ENCODE peak calls at places on chromosome X, in ten cellular contexts. One of them, this sample, is unnamed.

GRCh38 chrX:44343412-44343942 is at the start of gene EFHC2:
- DNase-seq in cardiac fibroblast: peak
- DNase-seq in pancreas: peak
- DNase-seq in fibroblast of the aortic adventitia: no peak
- DNase-seq in fibroblast of lung: peak
- DNase-seq in WTC11: peak
- DNase-seq in astrocyte of the cerebellum: no peak
- DNase-seq in IMR-90: no peak
- DNase-seq in left ventricle myocardium inferior: peak
- DNase-seq in nephron progenitor cell: peak
- DNase-seq in this sample: peak

GRCh38 chrX:111837226-111837625 is 38.8 kb upstream of the TRPC5OS start:
- DNase-seq in IMR-90: no peak
- DNase-seq in WTC11: no peak
- DNase-seq in fibroblast of lung: no peak
- DNase-seq in astrocyte of the cerebellum: no peak
- DNase-seq in pancreas: no peak
- DNase-seq in cardiac fibroblast: no peak
- DNase-seq in left ventricle myocardium inferior: no peak
- DNase-seq in nephron progenitor cell: no peak
- DNase-seq in fibroblast of the aortic adventitia: no peak
- DNase-seq in this sample: no peak

GRCh38 chrX:2781698-2782097 is 29.9 kb downstream of the XG start:
- DNase-seq in fibroblast of lung: no peak
- DNase-seq in cardiac fibroblast: no peak
- DNase-seq in WTC11: no peak
- DNase-seq in fibroblast of the aortic adventitia: peak
- DNase-seq in astrocyte of the cerebellum: no peak
- DNase-seq in nephron progenitor cell: no peak
- DNase-seq in IMR-90: peak
- DNase-seq in left ventricle myocardium inferior: no peak
- DNase-seq in pancreas: no peak
- DNase-seq in this sample: no peak

GRCh38 chrX:77014655-77015377 is 432.4 kb upstream of the FGF16 start:
- DNase-seq in fibroblast of lung: peak
- DNase-seq in nephron progenitor cell: peak
- DNase-seq in pancreas: no peak
- DNase-seq in cardiac fibroblast: no peak
- DNase-seq in left ventricle myocardium inferior: no peak
- DNase-seq in WTC11: peak
- DNase-seq in fibroblast of the aortic adventitia: no peak
- DNase-seq in astrocyte of the cerebellum: peak
- DNase-seq in IMR-90: no peak
- DNase-seq in this sample: peak

GRCh38 chrX:134520860-134521390 is 61.0 kb downstream of the HPRT1 start:
- DNase-seq in astrocyte of the cerebellum: peak
- DNase-seq in pancreas: no peak
- DNase-seq in cardiac fibroblast: peak
- DNase-seq in fibroblast of lung: peak
- DNase-seq in IMR-90: peak
- DNase-seq in WTC11: peak
- DNase-seq in left ventricle myocardium inferior: no peak
- DNase-seq in nephron progenitor cell: peak
- DNase-seq in fibroblast of the aortic adventitia: peak
- DNase-seq in this sample: peak

GRCh38 chrX:131792789-131793462 is 230.2 kb upstream of the STK26 start:
- DNase-seq in astrocyte of the cerebellum: peak
- DNase-seq in IMR-90: peak
- DNase-seq in fibroblast of lung: peak
- DNase-seq in cardiac fibroblast: no peak
- DNase-seq in left ventricle myocardium inferior: no peak
- DNase-seq in fibroblast of the aortic adventitia: peak
- DNase-seq in pancreas: peak
- DNase-seq in nephron progenitor cell: no peak
- DNase-seq in WTC11: no peak
- DNase-seq in this sample: no peak

GRCh38 chrX:140040397-140040796 is 75.1 kb upstream of the CXorf66 start:
- DNase-seq in nephron progenitor cell: no peak
- DNase-seq in left ventricle myocardium inferior: no peak
- DNase-seq in cardiac fibroblast: no peak
- DNase-seq in WTC11: no peak
- DNase-seq in pancreas: no peak
- DNase-seq in astrocyte of the cerebellum: no peak
- DNase-seq in fibroblast of the aortic adventitia: peak
- DNase-seq in IMR-90: no peak
- DNase-seq in fibroblast of lung: peak
- DNase-seq in this sample: no peak

GRCh38 chrX:140509468-140510305 is 4.8 kb upstream of the SOX3 start:
- DNase-seq in fibroblast of the aortic adventitia: no peak
- DNase-seq in left ventricle myocardium inferior: no peak
- DNase-seq in WTC11: no peak
- DNase-seq in fibroblast of lung: no peak
- DNase-seq in nephron progenitor cell: no peak
- DNase-seq in pancreas: no peak
- DNase-seq in cardiac fibroblast: no peak
- DNase-seq in astrocyte of the cerebellum: no peak
- DNase-seq in IMR-90: no peak
- DNase-seq in this sample: no peak

GRCh38 chrX:83469551-83469950 is 38.5 kb upstream of the POU3F4 start:
- DNase-seq in astrocyte of the cerebellum: peak
- DNase-seq in left ventricle myocardium inferior: no peak
- DNase-seq in fibroblast of lung: peak
- DNase-seq in pancreas: no peak
- DNase-seq in IMR-90: peak
- DNase-seq in cardiac fibroblast: no peak
- DNase-seq in WTC11: peak
- DNase-seq in fibroblast of the aortic adventitia: peak
- DNase-seq in nephron progenitor cell: peak
- DNase-seq in this sample: peak

GRCh38 chrX:131588995-131589394 is 45.1 kb downstream of the OR13H1 start:
- DNase-seq in pancreas: no peak
- DNase-seq in astrocyte of the cerebellum: no peak
- DNase-seq in IMR-90: no peak
- DNase-seq in nephron progenitor cell: peak
- DNase-seq in left ventricle myocardium inferior: no peak
- DNase-seq in fibroblast of lung: peak
- DNase-seq in fibroblast of the aortic adventitia: peak
- DNase-seq in WTC11: no peak
- DNase-seq in cardiac fibroblast: peak
- DNase-seq in this sample: no peak

GRCh38 chrX:24561121-24561520 is 86.0 kb downstream of the PCYT1B start:
- DNase-seq in fibroblast of lung: no peak
- DNase-seq in IMR-90: peak
- DNase-seq in pancreas: no peak
- DNase-seq in nephron progenitor cell: no peak
- DNase-seq in astrocyte of the cerebellum: no peak
- DNase-seq in left ventricle myocardium inferior: no peak
- DNase-seq in fibroblast of the aortic adventitia: peak
- DNase-seq in WTC11: no peak
- DNase-seq in cardiac fibroblast: peak
- DNase-seq in this sample: no peak

GRCh38 chrX:22629105-22629725 is 356.5 kb downstream of the CBLL2 start:
- DNase-seq in left ventricle myocardium inferior: no peak
- DNase-seq in IMR-90: peak
- DNase-seq in WTC11: no peak
- DNase-seq in fibroblast of the aortic adventitia: peak
- DNase-seq in fibroblast of lung: peak
- DNase-seq in pancreas: no peak
- DNase-seq in astrocyte of the cerebellum: peak
- DNase-seq in cardiac fibroblast: peak
- DNase-seq in nephron progenitor cell: no peak
- DNase-seq in this sample: no peak

GRCh38 chrX:29746326-29746725 is 469.0 kb upstream of the MAGEB2 start:
- DNase-seq in fibroblast of the aortic adventitia: peak
- DNase-seq in left ventricle myocardium inferior: no peak
- DNase-seq in astrocyte of the cerebellum: peak
- DNase-seq in pancreas: no peak
- DNase-seq in WTC11: no peak
- DNase-seq in nephron progenitor cell: no peak
- DNase-seq in fibroblast of lung: peak
- DNase-seq in cardiac fibroblast: peak
- DNase-seq in IMR-90: peak
- DNase-seq in this sample: no peak

GRCh38 chrX:151183233-151183632 is 6.8 kb downstream of the GPR50 start:
- DNase-seq in nephron progenitor cell: no peak
- DNase-seq in fibroblast of the aortic adventitia: no peak
- DNase-seq in WTC11: no peak
- DNase-seq in pancreas: no peak
- DNase-seq in cardiac fibroblast: no peak
- DNase-seq in fibroblast of lung: no peak
- DNase-seq in IMR-90: no peak
- DNase-seq in left ventricle myocardium inferior: no peak
- DNase-seq in astrocyte of the cerebellum: no peak
- DNase-seq in this sample: no peak

GRCh38 chrX:110944323-110944761 is 148.7 kb upstream of the CHRDL1 start:
- DNase-seq in astrocyte of the cerebellum: no peak
- DNase-seq in fibroblast of the aortic adventitia: no peak
- DNase-seq in IMR-90: no peak
- DNase-seq in fibroblast of lung: peak
- DNase-seq in nephron progenitor cell: peak
- DNase-seq in WTC11: peak
- DNase-seq in pancreas: peak
- DNase-seq in left ventricle myocardium inferior: no peak
- DNase-seq in cardiac fibroblast: no peak
- DNase-seq in this sample: peak

GRCh38 chrX:71618303-71618721 is at the start of gene CXCR3:
- DNase-seq in pancreas: peak
- DNase-seq in IMR-90: no peak
- DNase-seq in nephron progenitor cell: no peak
- DNase-seq in left ventricle myocardium inferior: peak
- DNase-seq in WTC11: no peak
- DNase-seq in astrocyte of the cerebellum: no peak
- DNase-seq in cardiac fibroblast: no peak
- DNase-seq in fibroblast of the aortic adventitia: no peak
- DNase-seq in fibroblast of lung: peak
- DNase-seq in this sample: no peak

GRCh38 chrX:12805333-12805732 is 14.1 kb downstream of the PRPS2 start:
- DNase-seq in nephron progenitor cell: no peak
- DNase-seq in WTC11: no peak
- DNase-seq in IMR-90: no peak
- DNase-seq in astrocyte of the cerebellum: no peak
- DNase-seq in pancreas: no peak
- DNase-seq in fibroblast of the aortic adventitia: no peak
- DNase-seq in left ventricle myocardium inferior: no peak
- DNase-seq in fibroblast of lung: no peak
- DNase-seq in cardiac fibroblast: no peak
- DNase-seq in this sample: no peak

GRCh38 chrX:55007633-55008032 is 7.5 kb downstream of the APEX2 start:
- DNase-seq in astrocyte of the cerebellum: peak
- DNase-seq in nephron progenitor cell: no peak
- DNase-seq in cardiac fibroblast: peak
- DNase-seq in fibroblast of lung: peak
- DNase-seq in left ventricle myocardium inferior: no peak
- DNase-seq in pancreas: no peak
- DNase-seq in fibroblast of the aortic adventitia: peak
- DNase-seq in WTC11: no peak
- DNase-seq in IMR-90: peak
- DNase-seq in this sample: no peak

GRCh38 chrX:22389544-22390243 is 117.0 kb downstream of the CBLL2 start:
- DNase-seq in nephron progenitor cell: no peak
- DNase-seq in fibroblast of lung: peak
- DNase-seq in left ventricle myocardium inferior: no peak
- DNase-seq in pancreas: no peak
- DNase-seq in cardiac fibroblast: peak
- DNase-seq in WTC11: no peak
- DNase-seq in IMR-90: peak
- DNase-seq in astrocyte of the cerebellum: peak
- DNase-seq in fibroblast of the aortic adventitia: peak
- DNase-seq in this sample: no peak

DNA sequence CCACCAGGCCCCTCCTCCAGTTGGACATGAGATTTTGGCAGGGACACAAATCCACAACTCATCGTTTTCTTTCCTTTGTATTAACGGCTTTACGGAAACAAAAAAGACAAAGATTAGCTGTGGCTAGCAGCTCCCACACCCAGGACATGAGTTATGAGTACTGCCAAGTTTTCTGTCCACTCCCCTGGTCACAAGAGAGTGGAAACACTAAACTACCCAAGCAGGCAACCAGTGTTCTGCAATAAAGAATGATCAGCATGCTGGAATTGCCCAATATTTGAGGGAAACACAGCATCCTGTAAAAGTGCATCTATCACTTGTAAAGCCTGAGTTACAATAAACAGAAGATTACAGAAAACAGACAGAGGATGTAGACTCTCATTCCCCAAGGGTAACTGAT is 358.4 kb downstream of the NLGN4X start:
- DNase-seq in cardiac fibroblast: peak
- DNase-seq in nephron progenitor cell: no peak
- DNase-seq in IMR-90: no peak
- DNase-seq in fibroblast of the aortic adventitia: no peak
- DNase-seq in fibroblast of lung: peak
- DNase-seq in left ventricle myocardium inferior: no peak
- DNase-seq in pancreas: no peak
- DNase-seq in WTC11: no peak
- DNase-seq in astrocyte of the cerebellum: no peak
- DNase-seq in this sample: no peak
- TF ChIP-seq CTCF in cardiac fibroblast: no peak
- TF ChIP-seq CTCF in nephron progenitor cell: no peak
- TF ChIP-seq CTCF in IMR-90: no peak
- TF ChIP-seq CTCF in fibroblast of the aortic adventitia: no peak
- TF ChIP-seq CTCF in fibroblast of lung: no peak
- TF ChIP-seq CTCF in left ventricle myocardium inferior: no peak
- TF ChIP-seq CTCF in pancreas: no peak
- TF ChIP-seq CTCF in WTC11: no peak
- TF ChIP-seq CTCF in astrocyte of the cerebellum: no peak
- TF ChIP-seq CTCF in this sample: no peak

GRCh38 chrX:7638053-7638452 is 204.9 kb upstream of the VCX start:
- DNase-seq in cardiac fibroblast: no peak
- DNase-seq in fibroblast of the aortic adventitia: no peak
- DNase-seq in pancreas: no peak
- DNase-seq in left ventricle myocardium inferior: no peak
- DNase-seq in IMR-90: no peak
- DNase-seq in WTC11: no peak
- DNase-seq in fibroblast of lung: no peak
- DNase-seq in astrocyte of the cerebellum: no peak
- DNase-seq in nephron progenitor cell: no peak
- DNase-seq in this sample: no peak
- TF ChIP-seq CTCF in cardiac fibroblast: no peak
- TF ChIP-seq CTCF in fibroblast of the aortic adventitia: no peak
- TF ChIP-seq CTCF in pancreas: no peak
- TF ChIP-seq CTCF in left ventricle myocardium inferior: no peak
- TF ChIP-seq CTCF in IMR-90: no peak
- TF ChIP-seq CTCF in WTC11: no peak
- TF ChIP-seq CTCF in fibroblast of lung: no peak
- TF ChIP-seq CTCF in astrocyte of the cerebellum: no peak
- TF ChIP-seq CTCF in nephron progenitor cell: no peak
- TF ChIP-seq CTCF in this sample: no peak

GRCh38 chrX:48466696-48467095 is 3.4 kb downstream of the SLC38A5 start:
- DNase-seq in IMR-90: no peak
- DNase-seq in fibroblast of the aortic adventitia: no peak
- DNase-seq in astrocyte of the cerebellum: no peak
- DNase-seq in left ventricle myocardium inferior: no peak
- DNase-seq in WTC11: peak
- DNase-seq in fibroblast of lung: no peak
- DNase-seq in nephron progenitor cell: peak
- DNase-seq in pancreas: no peak
- DNase-seq in cardiac fibroblast: no peak
- DNase-seq in this sample: peak
- TF ChIP-seq CTCF in IMR-90: no peak
- TF ChIP-seq CTCF in fibroblast of the aortic adventitia: peak
- TF ChIP-seq CTCF in astrocyte of the cerebellum: peak
- TF ChIP-seq CTCF in left ventricle myocardium inferior: no peak
- TF ChIP-seq CTCF in WTC11: peak
- TF ChIP-seq CTCF in fibroblast of lung: peak
- TF ChIP-seq CTCF in nephron progenitor cell: no peak
- TF ChIP-seq CTCF in pancreas: peak
- TF ChIP-seq CTCF in cardiac fibroblast: peak
- TF ChIP-seq CTCF in this sample: peak

GRCh38 chrX:97315939-97316338 is 432.2 kb downstream of the RPA4 start:
- DNase-seq in left ventricle myocardium inferior: no peak
- DNase-seq in WTC11: peak
- DNase-seq in IMR-90: no peak
- DNase-seq in astrocyte of the cerebellum: no peak
- DNase-seq in nephron progenitor cell: no peak
- DNase-seq in fibroblast of the aortic adventitia: no peak
- DNase-seq in pancreas: no peak
- DNase-seq in fibroblast of lung: no peak
- DNase-seq in cardiac fibroblast: no peak
- DNase-seq in this sample: peak
- TF ChIP-seq CTCF in left ventricle myocardium inferior: no peak
- TF ChIP-seq CTCF in WTC11: no peak
- TF ChIP-seq CTCF in IMR-90: no peak
- TF ChIP-seq CTCF in astrocyte of the cerebellum: no peak
- TF ChIP-seq CTCF in nephron progenitor cell: peak
- TF ChIP-seq CTCF in fibroblast of the aortic adventitia: no peak
- TF ChIP-seq CTCF in pancreas: peak
- TF ChIP-seq CTCF in fibroblast of lung: no peak
- TF ChIP-seq CTCF in cardiac fibroblast: no peak
- TF ChIP-seq CTCF in this sample: no peak